ENCODE peak calls at places on chromosome 13, in five cellular contexts. One of them, this sample, is unnamed.

GRCh38 chr13:83738407-83738806 is 143.9 kb downstream of the SLITRK1 start:
- DNase-seq in psoas muscle: no peak
- DNase-seq in NT2/D1: no peak
- DNase-seq in SK-N-SH: no peak
- DNase-seq in CD4-positive, alpha-beta memory T cell: no peak
- DNase-seq in this sample: no peak

GRCh38 chr13:83879431-83880171 is 2.7 kb downstream of the SLITRK1 start:
- DNase-seq in NT2/D1: no peak
- DNase-seq in SK-N-SH: no peak
- DNase-seq in CD4-positive, alpha-beta memory T cell: no peak
- DNase-seq in psoas muscle: no peak
- DNase-seq in this sample: no peak

GRCh38 chr13:33033361-33033812 is 17.2 kb downstream of the KL start:
- DNase-seq in SK-N-SH: no peak
- DNase-seq in NT2/D1: no peak
- DNase-seq in CD4-positive, alpha-beta memory T cell: peak; percentile 7
- DNase-seq in psoas muscle: no peak
- DNase-seq in this sample: peak; percentile 46

GRCh38 chr13:84609716-84610115 is 727.4 kb upstream of the SLITRK1 start:
- DNase-seq in CD4-positive, alpha-beta memory T cell: no peak
- DNase-seq in psoas muscle: no peak
- DNase-seq in NT2/D1: no peak
- DNase-seq in SK-N-SH: no peak
- DNase-seq in this sample: no peak

GRCh38 chr13:32117696-32118095 is 86.1 kb downstream of the FRY start:
- DNase-seq in psoas muscle: peak; percentile 86
- DNase-seq in NT2/D1: no peak
- DNase-seq in SK-N-SH: no peak
- DNase-seq in CD4-positive, alpha-beta memory T cell: no peak
- DNase-seq in this sample: no peak

GRCh38 chr13:113903912-113904311 is 40.0 kb upstream of the GAS6 start:
- DNase-seq in psoas muscle: no peak
- DNase-seq in CD4-positive, alpha-beta memory T cell: no peak
- DNase-seq in SK-N-SH: no peak
- DNase-seq in NT2/D1: no peak
- DNase-seq in this sample: no peak

GRCh38 chr13:75704194-75704941 is 68.2 kb downstream of the LMO7 start:
- DNase-seq in NT2/D1: no peak
- DNase-seq in CD4-positive, alpha-beta memory T cell: no peak
- DNase-seq in SK-N-SH: no peak
- DNase-seq in psoas muscle: no peak
- DNase-seq in this sample: no peak

GRCh38 chr13:42047561-42048322 is 706 bp upstream of the DGKH start:
- DNase-seq in CD4-positive, alpha-beta memory T cell: peak; percentile 32
- DNase-seq in NT2/D1: no peak
- DNase-seq in SK-N-SH: peak; percentile 71
- DNase-seq in psoas muscle: peak; percentile 57
- DNase-seq in this sample: peak; percentile 30

GRCh38 chr13:80499536-80500280 is 158.8 kb upstream of the SPRY2 start:
- DNase-seq in SK-N-SH: no peak
- DNase-seq in NT2/D1: no peak
- DNase-seq in psoas muscle: no peak
- DNase-seq in CD4-positive, alpha-beta memory T cell: no peak
- DNase-seq in this sample: no peak

GRCh38 chr13:72458701-72459100 is 268.7 kb downstream of the MZT1 start:
- DNase-seq in NT2/D1: peak; percentile 9
- DNase-seq in psoas muscle: no peak
- DNase-seq in CD4-positive, alpha-beta memory T cell: no peak
- DNase-seq in SK-N-SH: no peak
- DNase-seq in this sample: no peak

GRCh38 chr13:23755040-23755439 is 134.2 kb downstream of the MIPEP start:
- DNase-seq in SK-N-SH: no peak
- DNase-seq in CD4-positive, alpha-beta memory T cell: no peak
- DNase-seq in NT2/D1: no peak
- DNase-seq in psoas muscle: no peak
- DNase-seq in this sample: no peak

GRCh38 chr13:43935878-43936277 is 56.2 kb downstream of the LACC1 start:
- DNase-seq in CD4-positive, alpha-beta memory T cell: no peak
- DNase-seq in SK-N-SH: no peak
- DNase-seq in NT2/D1: no peak
- DNase-seq in psoas muscle: no peak
- DNase-seq in this sample: no peak

GRCh38 chr13:92297971-92298942 is 899.8 kb downstream of the GPC5 start:
- DNase-seq in NT2/D1: no peak
- DNase-seq in SK-N-SH: no peak
- DNase-seq in psoas muscle: no peak
- DNase-seq in CD4-positive, alpha-beta memory T cell: no peak
- DNase-seq in this sample: no peak

GRCh38 chr13:100828226-100828625 is 153.6 kb upstream of the TMTC4 start:
- DNase-seq in SK-N-SH: peak; percentile 28
- DNase-seq in psoas muscle: no peak
- DNase-seq in NT2/D1: peak; percentile 16
- DNase-seq in CD4-positive, alpha-beta memory T cell: no peak
- DNase-seq in this sample: no peak

GRCh38 chr13:64912141-64912540 is 2318.0 kb downstream of the PCDH9 start:
- DNase-seq in CD4-positive, alpha-beta memory T cell: no peak
- DNase-seq in psoas muscle: no peak
- DNase-seq in SK-N-SH: no peak
- DNase-seq in NT2/D1: no peak
- DNase-seq in this sample: no peak

GRCh38 chr13:107545946-107546502 is 669.3 kb downstream of the LIG4 start:
- DNase-seq in SK-N-SH: no peak
- DNase-seq in NT2/D1: no peak
- DNase-seq in psoas muscle: peak; percentile 38
- DNase-seq in CD4-positive, alpha-beta memory T cell: no peak
- DNase-seq in this sample: no peak

GRCh38 chr13:106063591-106064308 is 471.7 kb downstream of the EFNB2 start:
- DNase-seq in CD4-positive, alpha-beta memory T cell: no peak
- DNase-seq in SK-N-SH: no peak
- DNase-seq in psoas muscle: no peak
- DNase-seq in NT2/D1: no peak
- DNase-seq in this sample: no peak

GRCh38 chr13:61142506-61142905 is 273.1 kb downstream of the PCDH20 start:
- DNase-seq in psoas muscle: no peak
- DNase-seq in NT2/D1: no peak
- DNase-seq in CD4-positive, alpha-beta memory T cell: no peak
- DNase-seq in SK-N-SH: no peak
- DNase-seq in this sample: no peak

GRCh38 chr13:36975172-36975571 is 24.0 kb downstream of the ALG5 start:
- DNase-seq in CD4-positive, alpha-beta memory T cell: no peak
- DNase-seq in psoas muscle: no peak
- DNase-seq in NT2/D1: no peak
- DNase-seq in SK-N-SH: no peak
- DNase-seq in this sample: peak; percentile 21

GRCh38 chr13:37295046-37295445 is 189.6 kb upstream of the CSNK1A1L start:
- DNase-seq in CD4-positive, alpha-beta memory T cell: no peak
- DNase-seq in psoas muscle: peak; percentile 53
- DNase-seq in SK-N-SH: no peak
- DNase-seq in NT2/D1: no peak
- DNase-seq in this sample: no peak

GRCh38 chr13:106118050-106118449 is 417.4 kb downstream of the EFNB2 start:
- DNase-seq in CD4-positive, alpha-beta memory T cell: no peak
- DNase-seq in psoas muscle: no peak
- DNase-seq in NT2/D1: no peak
- DNase-seq in SK-N-SH: no peak
- DNase-seq in this sample: no peak

GRCh38 chr13:22690756-22691155 is 490.0 kb upstream of the SGCG start:
- DNase-seq in SK-N-SH: no peak
- DNase-seq in CD4-positive, alpha-beta memory T cell: no peak
- DNase-seq in NT2/D1: no peak
- DNase-seq in psoas muscle: no peak
- DNase-seq in this sample: no peak

GRCh38 chr13:43478178-43478577 is 308.6 kb downstream of the ENOX1 start:
- DNase-seq in SK-N-SH: no peak
- DNase-seq in CD4-positive, alpha-beta memory T cell: no peak
- DNase-seq in psoas muscle: no peak
- DNase-seq in NT2/D1: no peak
- DNase-seq in this sample: no peak

GRCh38 chr13:74128171-74128767 is 5.9 kb downstream of the KLF12 start:
- DNase-seq in NT2/D1: no peak
- DNase-seq in psoas muscle: no peak
- DNase-seq in CD4-positive, alpha-beta memory T cell: no peak
- DNase-seq in SK-N-SH: no peak
- DNase-seq in this sample: no peak

GRCh38 chr13:21234537-21234936 is 58.1 kb downstream of the MRPL57 start:
- DNase-seq in SK-N-SH: peak; percentile 45
- DNase-seq in NT2/D1: no peak
- DNase-seq in CD4-positive, alpha-beta memory T cell: no peak
- DNase-seq in psoas muscle: no peak
- DNase-seq in this sample: no peak

GRCh38 chr13:100382787-100383186 is 205.8 kb downstream of the GGACT start:
- DNase-seq in psoas muscle: no peak
- DNase-seq in NT2/D1: no peak
- DNase-seq in SK-N-SH: no peak
- DNase-seq in CD4-positive, alpha-beta memory T cell: no peak
- DNase-seq in this sample: no peak

GRCh38 chr13:113299951-113300350 is 2.9 kb downstream of the LAMP1 start:
- DNase-seq in CD4-positive, alpha-beta memory T cell: no peak
- DNase-seq in psoas muscle: peak; percentile 42
- DNase-seq in NT2/D1: no peak
- DNase-seq in SK-N-SH: no peak
- DNase-seq in this sample: no peak

GRCh38 chr13:57641071-57641470 is 9.5 kb downstream of the PCDH17 start:
- DNase-seq in psoas muscle: no peak
- DNase-seq in CD4-positive, alpha-beta memory T cell: no peak
- DNase-seq in NT2/D1: no peak
- DNase-seq in SK-N-SH: no peak
- DNase-seq in this sample: no peak

GRCh38 chr13:24355103-24355502 is 45.7 kb downstream of the C1QTNF9 start:
- DNase-seq in NT2/D1: no peak
- DNase-seq in SK-N-SH: no peak
- DNase-seq in CD4-positive, alpha-beta memory T cell: no peak
- DNase-seq in psoas muscle: no peak
- DNase-seq in this sample: no peak

GRCh38 chr13:33494596-33495214 is 209.2 kb upstream of the STARD13 start:
- DNase-seq in SK-N-SH: no peak
- DNase-seq in NT2/D1: no peak
- DNase-seq in psoas muscle: no peak
- DNase-seq in CD4-positive, alpha-beta memory T cell: no peak
- DNase-seq in this sample: no peak

GRCh38 chr13:112714772-112715569 is 25.1 kb downstream of the ATP11A start:
- DNase-seq in psoas muscle: peak; percentile 39
- DNase-seq in NT2/D1: no peak
- DNase-seq in CD4-positive, alpha-beta memory T cell: no peak
- DNase-seq in SK-N-SH: no peak
- DNase-seq in this sample: no peak

DNA sequence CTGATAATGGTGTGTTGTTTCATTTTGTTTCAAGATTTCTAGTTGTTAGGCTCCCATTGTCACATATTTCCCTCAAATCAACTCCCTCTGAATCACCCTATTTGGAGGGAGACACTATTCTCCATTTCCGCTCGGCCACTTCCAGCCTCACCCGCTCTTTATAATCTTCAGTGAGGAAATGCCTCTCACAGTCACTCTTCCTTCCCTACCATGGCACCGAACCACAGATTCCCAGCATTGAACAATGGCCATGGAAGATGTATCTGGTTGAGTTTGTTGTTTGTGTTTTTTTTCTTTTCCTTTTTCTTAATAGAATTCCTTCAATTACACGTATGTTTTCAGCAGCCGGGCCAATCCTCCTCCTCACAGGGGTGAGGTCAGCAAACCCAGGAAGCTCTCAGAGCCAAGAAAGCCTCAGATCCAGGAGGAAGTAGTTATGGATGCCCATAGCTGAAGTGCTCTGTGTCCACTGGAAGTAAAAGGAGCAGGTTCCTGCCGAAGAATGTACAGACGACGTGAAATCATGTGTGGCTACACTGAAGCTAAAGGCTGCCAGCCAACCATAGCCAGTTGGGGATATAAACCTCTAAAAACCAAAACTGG is 472.1 kb downstream of the FOXO1 start:
- DNase-seq in psoas muscle: no peak
- DNase-seq in SK-N-SH: no peak
- DNase-seq in CD4-positive, alpha-beta memory T cell: no peak
- DNase-seq in NT2/D1: no peak
- DNase-seq in this sample: no peak
- H3K4me1 ChIP-seq in psoas muscle: peaks cover 39% of the 10 kb centered on the region
- H3K4me1 ChIP-seq in SK-N-SH: peaks cover 18% of the 10 kb centered on the region
- H3K4me1 ChIP-seq in CD4-positive, alpha-beta memory T cell: peaks cover 33% of the 10 kb centered on the region
- H3K4me1 ChIP-seq in NT2/D1: no peaks in the 10 kb centered on the region
- H3K4me1 ChIP-seq in this sample: peaks cover 32% of the 10 kb centered on the region

GRCh38 chr13:29266743-29267142 is 328.7 kb downstream of the SLC7A1 start:
- DNase-seq in CD4-positive, alpha-beta memory T cell: no peak
- DNase-seq in NT2/D1: no peak
- DNase-seq in SK-N-SH: no peak
- DNase-seq in psoas muscle: no peak
- DNase-seq in this sample: no peak
- H3K4me1 ChIP-seq in CD4-positive, alpha-beta memory T cell: no peaks in the 10 kb centered on the region
- H3K4me1 ChIP-seq in NT2/D1: no peaks in the 10 kb centered on the region
- H3K4me1 ChIP-seq in SK-N-SH: no peaks in the 10 kb centered on the region
- H3K4me1 ChIP-seq in psoas muscle: no peaks in the 10 kb centered on the region
- H3K4me1 ChIP-seq in this sample: no peaks in the 10 kb centered on the region

GRCh38 chr13:30441304-30441703 is 19.0 kb downstream of the UBE2L5 start:
- DNase-seq in CD4-positive, alpha-beta memory T cell: no peak
- DNase-seq in SK-N-SH: no peak
- DNase-seq in psoas muscle: no peak
- DNase-seq in NT2/D1: no peak
- DNase-seq in this sample: no peak
- H3K4me1 ChIP-seq in CD4-positive, alpha-beta memory T cell: no peaks in the 10 kb centered on the region
- H3K4me1 ChIP-seq in SK-N-SH: no peaks in the 10 kb centered on the region
- H3K4me1 ChIP-seq in psoas muscle: peaks cover 6% of the 10 kb centered on the region
- H3K4me1 ChIP-seq in NT2/D1: peaks cover 3% of the 10 kb centered on the region
- H3K4me1 ChIP-seq in this sample: no peaks in the 10 kb centered on the region

GRCh38 chr13:94309576-94309975 is 169.9 kb downstream of the DCT start:
- DNase-seq in NT2/D1: no peak
- DNase-seq in SK-N-SH: no peak
- DNase-seq in psoas muscle: no peak
- DNase-seq in CD4-positive, alpha-beta memory T cell: no peak
- DNase-seq in this sample: no peak

GRCh38 chr13:94308808-94309207 is 170.7 kb downstream of the DCT start:
- DNase-seq in SK-N-SH: no peak
- DNase-seq in NT2/D1: no peak
- DNase-seq in CD4-positive, alpha-beta memory T cell: no peak
- DNase-seq in psoas muscle: no peak
- DNase-seq in this sample: no peak

GRCh38 chr13:94312511-94313191 is 166.8 kb downstream of the DCT start:
- DNase-seq in CD4-positive, alpha-beta memory T cell: peak; percentile 20
- DNase-seq in SK-N-SH: no peak
- DNase-seq in psoas muscle: no peak
- DNase-seq in NT2/D1: peak; percentile 25
- DNase-seq in this sample: peak; percentile 43

GRCh38 chr13:94311893-94312292 is 167.6 kb downstream of the DCT start:
- DNase-seq in CD4-positive, alpha-beta memory T cell: no peak
- DNase-seq in psoas muscle: no peak
- DNase-seq in NT2/D1: no peak
- DNase-seq in SK-N-SH: no peak
- DNase-seq in this sample: no peak

GRCh38 chr13:94309997-94310842 is 169.3 kb downstream of the DCT start:
- DNase-seq in NT2/D1: no peak
- DNase-seq in SK-N-SH: no peak
- DNase-seq in CD4-positive, alpha-beta memory T cell: no peak
- DNase-seq in psoas muscle: no peak
- DNase-seq in this sample: no peak
- H3K4me1 ChIP-seq in NT2/D1: no peaks in the 10 kb centered on the region
- H3K4me1 ChIP-seq in SK-N-SH: peaks cover 3% of the 10 kb centered on the region
- H3K4me1 ChIP-seq in CD4-positive, alpha-beta memory T cell: peaks cover 6% of the 10 kb centered on the region
- H3K4me1 ChIP-seq in psoas muscle: peaks cover 4% of the 10 kb centered on the region
- H3K4me1 ChIP-seq in this sample: peaks cover 20% of the 10 kb centered on the region

This sample was measured in CD4-positive, CD25-positive, alpha-beta regulatory T cell.